ENCODE peak calls at places on chromosomes 3 and 15, in five cellular contexts. I, Q, U, S and B are unnamed samples.

GRCh38 chr3:78287085-78287484 is 1247.2 kb downstream of the ROBO2 start:
- DNase-seq in I (no peak), Q (no peak), U (no peak), S (peak), B (no peak)

GRCh38 chr15:69976366-69976994 is 121.2 kb downstream of the TLE3 start:
- DNase-seq in I (peak), Q (no peak), U (peak), S (peak), B (peak)

GRCh38 chr3:172391592-172392302 is 56.5 kb downstream of the GHSR start:
- DNase-seq in I (peak), Q (no peak), U (no peak), S (peak), B (no peak)

GRCh38 chr3:166829896-166830295 is 550.2 kb downstream of the ZBBX start:
- DNase-seq in I (no peak), Q (no peak), U (peak), S (no peak), B (no peak)

GRCh38 chr15:79169531-79170123 is 79.0 kb upstream of the RASGRF1 start:
- DNase-seq in I (no peak), Q (no peak), U (no peak), S (no peak), B (no peak)

GRCh38 chr15:70362911-70363310 is 265.2 kb upstream of the TLE3 start:
- DNase-seq in I (peak), Q (peak), U (peak), S (peak), B (peak)

GRCh38 chr3:133964547-133964946 is 65.2 kb downstream of the SLCO2A1 start:
- DNase-seq in I (no peak), Q (no peak), U (no peak), S (no peak), B (no peak)

GRCh38 chr3:144692488-144692887 is 720.9 kb downstream of the DIPK2A start:
- DNase-seq in I (no peak), Q (no peak), U (no peak), S (no peak), B (no peak)

GRCh38 chr3:7444886-7445285 is 584.0 kb downstream of the GRM7 start:
- DNase-seq in I (no peak), Q (no peak), U (no peak), S (no peak), B (no peak)

GRCh38 chr3:58048301-58048700 is 40.1 kb downstream of the FLNB start:
- DNase-seq in I (peak), Q (peak), U (no peak), S (peak), B (no peak)

GRCh38 chr3:106829206-106829605 is 548.0 kb upstream of the CCDC54 start:
- DNase-seq in I (peak), Q (no peak), U (no peak), S (peak), B (no peak)

GRCh38 chr3:98746882-98747281 is 16.3 kb upstream of the ST3GAL6 start:
- DNase-seq in I (peak), Q (no peak), U (no peak), S (peak), B (no peak)

GRCh38 chr3:69948246-69948862 is 51.2 kb upstream of the SAMMSON start:
- DNase-seq in I (peak), Q (no peak), U (no peak), S (peak), B (no peak)

GRCh38 chr3:106119691-106120090 is 250.9 kb upstream of the CBLB start:
- DNase-seq in I (no peak), Q (no peak), U (no peak), S (peak), B (no peak)

GRCh38 chr3:33980252-33980651 is 181.8 kb downstream of the PDCD6IP start:
- DNase-seq in I (peak), Q (no peak), U (no peak), S (peak), B (no peak)

GRCh38 chr15:37106490-37107001 is 6.2 kb upstream of the MEIS2 start:
- DNase-seq in I (peak), Q (peak), U (no peak), S (peak), B (no peak)

GRCh38 chr15:84782346-84782745 is 34.0 kb downstream of the ZNF592 start:
- DNase-seq in I (no peak), Q (no peak), U (no peak), S (no peak), B (no peak)

GRCh38 chr3:133944181-133944580 is 48.5 kb upstream of the RAB6B start:
- DNase-seq in I (peak), Q (no peak), U (no peak), S (peak), B (no peak)

GRCh38 chr3:112333002-112333385 is at the start of gene CD200:
- DNase-seq in I (no peak), Q (peak), U (no peak), S (peak), B (no peak)

GRCh38 chr3:131107637-131108433 is 81.2 kb downstream of the NEK11 start:
- DNase-seq in I (peak), Q (no peak), U (no peak), S (peak), B (no peak)

GRCh38 chr3:66476852-66477381 is 23.9 kb downstream of the LRIG1 start:
- DNase-seq in I (peak), Q (no peak), U (no peak), S (no peak), B (no peak)

GRCh38 chr3:31977736-31978135 is 3.3 kb downstream of the OSBPL10 start:
- DNase-seq in I (no peak), Q (no peak), U (no peak), S (no peak), B (no peak)
- H3K4me3 ChIP-seq in I (no peak), Q (no peak), U (no peak), S (no peak), B (no peak)

GRCh38 chr3:160152638-160153037 is 72.6 kb upstream of the C3orf80 start:
- DNase-seq in I (no peak), Q (no peak), U (no peak), S (no peak), B (no peak)

GRCh38 chr3:160150066-160150465 is 75.2 kb upstream of the C3orf80 start:
- DNase-seq in I (no peak), Q (no peak), U (no peak), S (no peak), B (no peak)

GRCh38 chr3:160157321-160157720 is 67.9 kb upstream of the C3orf80 start:
- DNase-seq in I (no peak), Q (no peak), U (no peak), S (no peak), B (no peak)

GRCh38 chr3:160150525-160150924 is 74.7 kb upstream of the C3orf80 start:
- DNase-seq in I (peak), Q (no peak), U (no peak), S (peak), B (no peak)

DNA sequence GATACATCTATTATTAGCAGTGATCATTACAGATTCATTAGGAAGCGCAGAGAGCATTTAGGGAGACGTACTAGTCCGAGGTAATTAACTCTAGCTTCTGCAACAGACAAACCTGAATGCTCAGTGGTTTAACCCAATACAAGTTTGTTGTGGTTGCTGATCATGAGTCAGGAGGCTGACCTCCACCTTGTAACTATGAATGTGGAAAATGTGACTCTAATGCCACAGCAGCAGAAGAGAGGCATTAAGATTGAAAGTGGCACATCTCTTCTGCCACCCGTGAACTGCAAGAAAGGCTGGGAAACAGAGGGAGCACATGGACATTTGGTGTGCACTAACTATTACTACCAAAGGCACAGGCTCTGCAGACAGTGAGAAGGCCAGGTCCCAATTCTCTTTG is 71.2 kb upstream of the C3orf80 start:
- DNase-seq in I (peak), Q (no peak), U (no peak), S (peak), B (no peak)
- TF ChIP-seq CTCF in I (no peak), Q (no peak), U (no peak), S (no peak), B (no peak)

GRCh38 chr3:127214990-127215389 is 22.1 kb downstream of the PRR23E start:
- DNase-seq in I (no peak), Q (no peak), U (no peak), S (no peak), B (no peak)
- H3K4me3 ChIP-seq in I (no peak), Q (no peak), U (no peak), S (no peak), B (no peak)

GRCh38 chr3:46558184-46559029 is 7.7 kb downstream of the LRRC2 start:
- DNase-seq in I (peak), Q (peak), U (peak), S (peak), B (peak)
- TF ChIP-seq CTCF in I (peak), Q (peak), U (peak), S (peak), B (no peak)

DNA sequence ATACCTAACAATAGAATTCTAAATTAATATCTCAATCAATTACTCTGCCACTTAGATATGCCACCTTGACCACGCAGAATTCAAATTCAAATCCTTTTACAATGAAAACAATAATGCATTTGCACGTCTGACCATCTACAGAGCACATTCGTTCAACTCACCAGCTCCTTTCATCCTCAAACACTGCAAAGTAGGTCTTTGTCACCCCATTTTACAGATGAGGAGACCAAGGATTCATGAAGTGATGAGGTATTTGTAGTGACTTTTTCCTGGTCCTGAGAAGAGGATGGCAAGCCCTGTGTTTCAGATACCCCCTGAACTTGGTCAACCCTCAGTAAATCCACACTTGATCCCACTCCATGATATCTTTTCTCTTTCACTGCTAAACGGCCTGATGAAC is 42.2 kb downstream of the HES1 start:
- DNase-seq in I (no peak), Q (no peak), U (no peak), S (no peak), B (no peak)
- H3K4me3 ChIP-seq in I (no peak), Q (no peak), U (no peak), S (no peak), B (no peak)

GRCh38 chr3:16319723-16320122 is 54.7 kb downstream of the OXNAD1 start:
- DNase-seq in I (no peak), Q (no peak), U (no peak), S (no peak), B (no peak)
- TF ChIP-seq CTCF in I (no peak), Q (no peak), U (no peak), S (no peak), B (no peak)

GRCh38 chr3:137582484-137582883 is 181.6 kb upstream of the SOX14 start:
- DNase-seq in I (no peak), Q (no peak), U (no peak), S (no peak), B (no peak)

GRCh38 chr3:137588871-137589270 is 175.2 kb upstream of the SOX14 start:
- DNase-seq in I (no peak), Q (no peak), U (no peak), S (no peak), B (no peak)

GRCh38 chr3:137583256-137583655 is 180.9 kb upstream of the SOX14 start:
- DNase-seq in I (no peak), Q (no peak), U (no peak), S (no peak), B (no peak)
- H3K4me3 ChIP-seq in I (no peak), Q (no peak), U (no peak), S (no peak), B (no peak)

DNA sequence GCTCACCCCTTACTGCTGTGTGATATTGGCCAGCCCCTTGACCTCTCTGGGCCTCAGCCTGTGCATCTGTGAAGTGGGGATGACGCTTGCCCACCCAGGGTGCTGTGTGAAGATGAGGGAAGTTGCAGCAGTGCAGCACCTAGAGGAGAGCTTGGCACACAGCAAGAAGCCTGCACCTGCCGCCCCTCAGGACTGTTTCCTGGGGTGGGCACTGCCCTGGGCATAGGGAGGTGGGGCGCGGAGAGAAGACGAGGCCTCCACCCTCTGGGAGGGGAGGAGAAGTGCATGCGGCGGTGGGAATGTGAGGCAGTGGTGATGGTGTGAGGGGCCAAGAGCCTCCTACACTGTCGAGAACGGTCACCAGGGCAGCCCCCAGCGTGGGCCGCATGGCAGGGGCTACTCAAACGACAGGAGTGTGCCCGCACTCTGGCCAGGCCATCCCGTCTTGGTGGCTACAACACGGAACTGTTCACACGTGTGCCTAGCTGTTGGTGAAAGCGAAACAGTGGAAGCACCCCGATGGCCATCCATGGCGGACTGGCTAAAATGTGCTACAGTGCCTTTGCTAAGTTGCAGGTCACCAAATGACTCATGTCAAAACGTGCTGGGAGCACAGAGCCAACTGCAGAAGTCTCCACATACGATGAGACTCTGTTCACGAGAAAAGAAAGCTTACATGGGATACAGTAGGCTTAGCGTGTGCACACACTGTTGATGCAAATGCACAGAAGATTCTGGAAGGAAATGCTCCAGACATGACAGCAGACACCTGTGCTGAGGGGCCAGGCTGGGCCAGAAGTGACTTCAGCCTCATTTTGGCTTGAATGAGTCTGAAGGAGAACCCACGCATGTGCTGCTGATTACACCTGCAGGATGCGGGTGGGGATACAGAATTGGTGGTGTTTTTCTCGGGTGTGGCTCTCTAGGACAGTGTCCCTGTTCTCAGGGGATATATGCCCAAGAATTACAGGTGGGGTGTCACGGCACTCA is 40.4 kb upstream of the IQSEC1 start:
- DNase-seq in I (no peak), Q (no peak), U (no peak), S (no peak), B (no peak)
- TF ChIP-seq CTCF in I (no peak), Q (no peak), U (no peak), S (no peak), B (no peak)